ENCODE peak calls at places on chromosomes 7 and 10, in ten cellular contexts. One of them, this sample, is unnamed.

GRCh38 chr7:44327981-44328380 is 2.6 kb upstream of the CAMK2B start:
- DNase-seq in posterior cingulate gyrus: no peak
- DNase-seq in adrenal gland: no peak
- DNase-seq in NCI-H1436: no peak
- DNase-seq in heart right ventricle: no peak
- DNase-seq in GM10248: no peak
- DNase-seq in SW480: no peak
- DNase-seq in lower leg skin: peak; percentile 8
- DNase-seq in left cardiac atrium: no peak
- DNase-seq in DMS53: peak; percentile 39
- DNase-seq in this sample: no peak

GRCh38 chr10:123213192-123213591 is 59.0 kb downstream of the BUB3 start:
- DNase-seq in posterior cingulate gyrus: no peak
- DNase-seq in adrenal gland: no peak
- DNase-seq in NCI-H1436: no peak
- DNase-seq in heart right ventricle: no peak
- DNase-seq in GM10248: no peak
- DNase-seq in SW480: no peak
- DNase-seq in lower leg skin: no peak
- DNase-seq in left cardiac atrium: no peak
- DNase-seq in DMS53: no peak
- DNase-seq in this sample: no peak

GRCh38 chr7:100562195-100563099 is 11.3 kb downstream of the SAP25 start:
- DNase-seq in posterior cingulate gyrus: no peak
- DNase-seq in adrenal gland: no peak
- DNase-seq in NCI-H1436: no peak
- DNase-seq in heart right ventricle: no peak
- DNase-seq in GM10248: no peak
- DNase-seq in SW480: no peak
- DNase-seq in lower leg skin: no peak
- DNase-seq in left cardiac atrium: no peak
- DNase-seq in DMS53: no peak
- DNase-seq in this sample: no peak

GRCh38 chr10:88793747-88794299 is 8.7 kb upstream of the LIPM start:
- DNase-seq in posterior cingulate gyrus: no peak
- DNase-seq in adrenal gland: no peak
- DNase-seq in NCI-H1436: no peak
- DNase-seq in heart right ventricle: no peak
- DNase-seq in GM10248: peak; percentile 28
- DNase-seq in SW480: peak; percentile 88
- DNase-seq in lower leg skin: no peak
- DNase-seq in left cardiac atrium: no peak
- DNase-seq in DMS53: no peak
- DNase-seq in this sample: peak; percentile 13

GRCh38 chr7:45974540-45975360 is 53.7 kb upstream of the IGFBP3 start:
- DNase-seq in posterior cingulate gyrus: no peak
- DNase-seq in adrenal gland: no peak
- DNase-seq in NCI-H1436: no peak
- DNase-seq in heart right ventricle: no peak
- DNase-seq in GM10248: peak; percentile 3
- DNase-seq in SW480: peak; percentile 84
- DNase-seq in lower leg skin: no peak
- DNase-seq in left cardiac atrium: no peak
- DNase-seq in DMS53: no peak
- DNase-seq in this sample: no peak

GRCh38 chr7:83271212-83272099 is 108.8 kb upstream of the PCLO start:
- DNase-seq in posterior cingulate gyrus: no peak
- DNase-seq in adrenal gland: no peak
- DNase-seq in NCI-H1436: peak; percentile 45
- DNase-seq in heart right ventricle: no peak
- DNase-seq in GM10248: no peak
- DNase-seq in SW480: peak; percentile 75
- DNase-seq in lower leg skin: no peak
- DNase-seq in left cardiac atrium: no peak
- DNase-seq in DMS53: peak; percentile 78
- DNase-seq in this sample: no peak

GRCh38 chr10:7218974-7219373 is 191.9 kb downstream of the SFMBT2 start:
- DNase-seq in posterior cingulate gyrus: no peak
- DNase-seq in adrenal gland: no peak
- DNase-seq in NCI-H1436: no peak
- DNase-seq in heart right ventricle: no peak
- DNase-seq in GM10248: no peak
- DNase-seq in SW480: peak; percentile 6
- DNase-seq in lower leg skin: no peak
- DNase-seq in left cardiac atrium: no peak
- DNase-seq in DMS53: no peak
- DNase-seq in this sample: no peak

GRCh38 chr7:63014792-63015191 is 983.9 kb upstream of the ZNF722 start:
- DNase-seq in posterior cingulate gyrus: no peak
- DNase-seq in adrenal gland: no peak
- DNase-seq in NCI-H1436: no peak
- DNase-seq in heart right ventricle: no peak
- DNase-seq in GM10248: no peak
- DNase-seq in SW480: no peak
- DNase-seq in lower leg skin: no peak
- DNase-seq in left cardiac atrium: no peak
- DNase-seq in DMS53: no peak
- DNase-seq in this sample: no peak

GRCh38 chr7:75823198-75823910 is 9.7 kb upstream of the CCL24 start:
- DNase-seq in posterior cingulate gyrus: no peak
- DNase-seq in adrenal gland: no peak
- DNase-seq in NCI-H1436: no peak
- DNase-seq in heart right ventricle: no peak
- DNase-seq in GM10248: no peak
- DNase-seq in SW480: peak; percentile 48
- DNase-seq in lower leg skin: no peak
- DNase-seq in left cardiac atrium: no peak
- DNase-seq in DMS53: no peak
- DNase-seq in this sample: no peak

GRCh38 chr10:11512596-11512995 is 98.9 kb downstream of the USP6NL start:
- DNase-seq in posterior cingulate gyrus: no peak
- DNase-seq in adrenal gland: no peak
- DNase-seq in NCI-H1436: no peak
- DNase-seq in heart right ventricle: no peak
- DNase-seq in GM10248: no peak
- DNase-seq in SW480: no peak
- DNase-seq in lower leg skin: no peak
- DNase-seq in left cardiac atrium: no peak
- DNase-seq in DMS53: no peak
- DNase-seq in this sample: no peak